ENCODE peak calls at places on chromosomes 2 and 18, in six cellular contexts. O, R, D, I, G and T are unnamed samples.

GRCh38 chr2:109226128-109226527 is 97.1 kb downstream of the SH3RF3 start:
- DNase-seq in O (no peak), R (no peak), D (no peak), I (no peak), G (no peak), T (no peak)

GRCh38 chr18:22422909-22423548 is 5.3 kb upstream of the CTAGE1 start:
- DNase-seq in O (no peak), R (no peak), D (no peak), I (no peak), G (peak), T (no peak)

GRCh38 chr2:147224070-147224469 is 620.8 kb upstream of the ACVR2A start:
- DNase-seq in O (no peak), R (no peak), D (no peak), I (no peak), G (no peak), T (no peak)

GRCh38 chr18:23583071-23583865 is 3.0 kb downstream of the NPC1 start:
- DNase-seq in O (no peak), R (no peak), D (no peak), I (no peak), G (no peak), T (no peak)

GRCh38 chr2:173357351-173357750 is 2.7 kb downstream of the CDCA7 start:
- DNase-seq in O (no peak), R (no peak), D (no peak), I (no peak), G (no peak), T (no peak)

GRCh38 chr18:71008257-71008656 is 719.4 kb downstream of the SOCS6 start:
- DNase-seq in O (no peak), R (no peak), D (no peak), I (no peak), G (no peak), T (peak)

GRCh38 chr2:19900536-19901200 is 1.1 kb downstream of the TTC32 start:
- DNase-seq in O (no peak), R (no peak), D (no peak), I (no peak), G (no peak), T (peak)

GRCh38 chr2:21715865-21716264 is 592.1 kb downstream of the TDRD15 start:
- DNase-seq in O (no peak), R (no peak), D (no peak), I (no peak), G (no peak), T (no peak)

GRCh38 chr2:231914077-231914690 is 12.0 kb downstream of the NPPC start:
- DNase-seq in O (no peak), R (no peak), D (no peak), I (no peak), G (no peak), T (no peak)

GRCh38 chr2:40896358-40896757 is 444.5 kb upstream of the SLC8A1 start:
- DNase-seq in O (no peak), R (no peak), D (no peak), I (no peak), G (no peak), T (no peak)

GRCh38 chr2:100013892-100014677 is 128.3 kb downstream of the AFF3 start:
- DNase-seq in O (no peak), R (peak), D (no peak), I (no peak), G (peak), T (no peak)

GRCh38 chr2:212930556-212930955 is 220.9 kb downstream of the IKZF2 start:
- DNase-seq in O (no peak), R (no peak), D (no peak), I (no peak), G (no peak), T (no peak)

GRCh38 chr18:3832211-3832610 is 382.2 kb downstream of the TGIF1 start:
- DNase-seq in O (no peak), R (no peak), D (no peak), I (no peak), G (no peak), T (no peak)

GRCh38 chr2:63048367-63049171 is 2.1 kb upstream of the OTX1 start:
- DNase-seq in O (peak), R (peak), D (no peak), I (no peak), G (no peak), T (peak)

GRCh38 chr18:24128700-24129099 is 10.2 kb upstream of the CABYR start:
- DNase-seq in O (no peak), R (no peak), D (no peak), I (no peak), G (no peak), T (no peak)

GRCh38 chr2:46831037-46831868 is 84.4 kb downstream of the MCFD2 start:
- DNase-seq in O (no peak), R (no peak), D (no peak), I (no peak), G (no peak), T (no peak)

GRCh38 chr2:225398372-225398771 is 1.1 kb upstream of the NYAP2 start:
- DNase-seq in O (no peak), R (no peak), D (no peak), I (no peak), G (no peak), T (no peak)

GRCh38 chr2:144032566-144032965 is 487.4 kb downstream of the ZEB2 start:
- DNase-seq in O (no peak), R (no peak), D (no peak), I (no peak), G (no peak), T (no peak)

GRCh38 chr2:13522917-13523821 is 806.4 kb downstream of the TRIB2 start:
- DNase-seq in O (no peak), R (peak), D (peak), I (peak), G (peak), T (peak)

GRCh38 chr18:26103579-26103978 is 13.2 kb upstream of the SS18 start:
- DNase-seq in O (peak), R (no peak), D (no peak), I (no peak), G (no peak), T (peak)

GRCh38 chr2:128172191-128172590 is 81.2 kb downstream of the UGGT1 start:
- DNase-seq in O (no peak), R (no peak), D (no peak), I (no peak), G (no peak), T (no peak)

GRCh38 chr18:6868033-6868432 is 138.5 kb downstream of the ARHGAP28 start:
- DNase-seq in O (no peak), R (no peak), D (no peak), I (no peak), G (no peak), T (no peak)

GRCh38 chr2:20576598-20577115 is 74.2 kb downstream of the HS1BP3 start:
- DNase-seq in O (no peak), R (no peak), D (peak), I (no peak), G (no peak), T (peak)

GRCh38 chr2:240106765-240107164 is 29.3 kb downstream of the COPS9 start:
- DNase-seq in O (no peak), R (no peak), D (no peak), I (no peak), G (no peak), T (no peak)

GRCh38 chr18:4292696-4293095 is 162.4 kb downstream of the DLGAP1 start:
- DNase-seq in O (no peak), R (no peak), D (no peak), I (no peak), G (no peak), T (no peak)

GRCh38 chr2:238344035-238344434 is 23.7 kb downstream of the TRAF3IP1 start:
- DNase-seq in O (no peak), R (no peak), D (no peak), I (no peak), G (no peak), T (no peak)

GRCh38 chr2:168661404-168661869 is 141.0 kb upstream of the NOSTRIN start:
- DNase-seq in O (no peak), R (no peak), D (no peak), I (no peak), G (no peak), T (no peak)

GRCh38 chr2:4891394-4891793 is 800.8 kb upstream of the SOX11 start:
- DNase-seq in O (no peak), R (no peak), D (no peak), I (no peak), G (no peak), T (no peak)

GRCh38 chr18:8389391-8390340 is 219.6 kb upstream of the RAB12 start:
- DNase-seq in O (peak), R (peak), D (no peak), I (peak), G (peak), T (peak)

GRCh38 chr18:35409921-35410320 is 32.8 kb upstream of the ZNF396 start:
- DNase-seq in O (no peak), R (no peak), D (no peak), I (no peak), G (no peak), T (peak)

GRCh38 chr2:85376291-85377065 is 21.9 kb downstream of the ELMOD3 start:
- DNase-seq in O (no peak), R (no peak), D (no peak), I (no peak), G (no peak), T (no peak)

GRCh38 chr2:112343827-112344585 is 68.6 kb downstream of the ZC3H6 start:
- DNase-seq in O (no peak), R (no peak), D (no peak), I (no peak), G (no peak), T (no peak)

DNA sequence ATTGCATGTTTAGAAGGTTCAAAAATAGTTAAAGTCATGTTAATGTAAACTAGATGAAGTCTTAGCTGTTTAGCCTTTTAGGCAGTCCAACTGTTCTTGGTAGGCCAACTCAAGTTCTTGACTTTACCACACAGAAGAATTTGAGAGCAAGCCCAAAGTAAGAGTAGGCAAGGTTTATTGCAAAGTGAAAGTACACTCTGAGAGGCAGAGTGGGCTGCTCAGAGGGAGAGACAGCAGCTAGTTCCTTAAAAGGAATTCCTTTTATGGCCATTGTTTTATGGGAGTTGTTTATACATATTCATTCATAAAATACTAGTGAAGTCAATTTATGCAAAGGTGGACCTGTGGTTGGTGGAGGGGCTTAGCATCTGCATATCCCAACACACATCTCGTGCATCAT is 110.6 kb upstream of the GULP1 start:
- DNase-seq in O (no peak), R (no peak), D (no peak), I (no peak), G (no peak), T (no peak)
- TF ChIP-seq POLR2A in O (no peak), R (no peak), D (no peak), I (no peak), G (no peak), T (no peak)

GRCh38 chr2:27078267-27079194 is at the start of gene EMILIN1:
- DNase-seq in O (peak), R (peak), D (no peak), I (peak), G (peak), T (peak)
- TF ChIP-seq POLR2A in O (no peak), R (peak), D (no peak), I (peak), G (peak), T (peak)

GRCh38 chr2:68908392-68908970 is 37.3 kb upstream of the BMP10 start:
- DNase-seq in O (no peak), R (peak), D (peak), I (no peak), G (peak), T (peak)
- TF ChIP-seq POLR2A in O (no peak), R (no peak), D (peak), I (no peak), G (no peak), T (peak)

GRCh38 chr2:207532676-207533075 is 2.9 kb downstream of the CREB1 start:
- DNase-seq in O (no peak), R (no peak), D (no peak), I (no peak), G (no peak), T (no peak)

GRCh38 chr2:207528980-207529329 is 807 bp upstream of the CREB1 start:
- DNase-seq in O (no peak), R (no peak), D (no peak), I (peak), G (peak), T (peak)

GRCh38 chr2:207530160-207531023 is 630 bp downstream of the CREB1 start:
- DNase-seq in O (no peak), R (peak), D (peak), I (peak), G (peak), T (peak)

GRCh38 chr2:207531024-207531411 is 1.3 kb downstream of the CREB1 start:
- DNase-seq in O (no peak), R (no peak), D (no peak), I (no peak), G (peak), T (peak)

GRCh38 chr2:207529330-207530159 is at the start of gene CREB1:
- DNase-seq in O (peak), R (peak), D (peak), I (peak), G (peak), T (peak)
- TF ChIP-seq POLR2A in O (peak), R (peak), D (peak), I (peak), G (peak), T (peak)

DNA sequence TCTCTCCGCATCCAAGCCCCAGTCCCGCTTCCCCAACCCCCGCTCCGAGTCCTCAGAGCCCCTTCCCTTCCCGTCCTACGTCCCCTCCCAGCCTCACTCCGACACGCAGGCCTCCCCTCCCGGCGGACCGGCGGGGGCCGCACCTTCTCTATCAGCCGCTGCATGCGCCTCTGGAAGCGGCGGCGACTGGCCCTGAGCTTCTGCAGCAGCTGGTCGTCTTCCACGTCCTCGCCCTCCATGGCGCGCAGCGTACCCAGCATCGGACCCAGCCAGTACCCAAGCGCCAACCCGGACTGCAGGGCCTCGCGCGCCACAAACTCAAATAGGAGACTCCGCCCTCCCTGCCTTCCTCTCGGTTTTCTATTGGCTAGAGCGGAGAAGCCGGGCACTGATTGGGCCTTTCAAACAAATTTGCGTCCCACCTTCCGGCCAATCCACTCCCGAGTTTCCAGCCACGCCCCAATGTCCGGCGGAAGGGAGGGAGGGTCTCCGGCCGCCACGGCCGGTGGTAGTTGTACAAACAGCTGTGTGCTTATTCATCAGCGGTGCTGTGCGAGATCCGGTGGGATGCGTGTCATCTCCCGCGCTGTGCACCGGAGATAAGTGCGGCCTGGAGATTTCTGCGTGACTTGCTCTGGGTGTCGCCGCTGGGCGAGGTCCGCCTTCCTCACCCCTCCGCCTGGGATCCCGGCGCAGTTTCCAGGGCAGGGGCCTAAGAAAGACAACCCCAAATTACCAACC is at the start of gene HJURP:
- DNase-seq in O (peak), R (peak), D (peak), I (peak), G (peak), T (peak)
- TF ChIP-seq POLR2A in O (peak), R (no peak), D (peak), I (peak), G (peak), T (peak)

GRCh38 chr2:54247115-54247514 is 8.9 kb downstream of the TSPYL6 start:
- DNase-seq in O (no peak), R (no peak), D (no peak), I (no peak), G (no peak), T (no peak)
- TF ChIP-seq POLR2A in O (no peak), R (no peak), D (no peak), I (no peak), G (no peak), T (no peak)

GRCh38 chr2:206159346-206160123 is at the start of the genes EEF1B2 and NDUFS1:
- DNase-seq in O (peak), R (peak), D (peak), I (peak), G (peak), T (peak)
- TF ChIP-seq POLR2A in O (peak), R (peak), D (peak), I (peak), G (peak), T (peak)

GRCh38 chr18:80108739-80109675 is at the start of gene ADNP2:
- DNase-seq in O (peak), R (peak), D (peak), I (peak), G (peak), T (peak)
- TF ChIP-seq POLR2A in O (peak), R (peak), D (peak), I (peak), G (no peak), T (peak)